ENCODE peak calls at places on chromosome 20, in five cellular contexts. Y, I, K, Q and P are unnamed samples.

GRCh38 chr20:15942130-15942529 is 631.1 kb downstream of the KIF16B start:
- DNase-seq in I (no peak), Q (peak; percentile 65), Y (no peak), K (peak; percentile 59), P (no peak)

GRCh38 chr20:54113553-54113952 is 43.2 kb upstream of the BCAS1 start:
- DNase-seq in I (no peak), K (no peak), Q (no peak), Y (no peak), P (no peak)

GRCh38 chr20:1327241-1327653 is 1.7 kb downstream of the SDCBP2 start:
- DNase-seq in I (no peak), K (peak; percentile 70), Q (peak; percentile 47), Y (no peak), P (no peak)

GRCh38 chr20:46293084-46293483 is 15.2 kb downstream of the CDH22 start:
- DNase-seq in Y (no peak), I (no peak), K (peak; percentile 47), Q (no peak), P (no peak)

GRCh38 chr20:24692429-24693190 is 223.2 kb downstream of the SYNDIG1 start:
- DNase-seq in Q (no peak), I (no peak), Y (no peak), K (no peak), P (no peak)

GRCh38 chr20:63014710-63015109 is 7.9 kb upstream of the BHLHE23 start:
- DNase-seq in I (peak; percentile 74), K (no peak), Q (no peak), Y (no peak), P (no peak)

GRCh38 chr20:46215913-46216707 is 92.2 kb downstream of the CDH22 start:
- DNase-seq in Y (no peak), Q (peak; percentile 1), I (peak; percentile 63), K (no peak), P (peak; percentile 91)

GRCh38 chr20:45579184-45579583 is at the start of gene WFDC8:
- DNase-seq in Y (no peak), Q (no peak), K (no peak), I (no peak), P (no peak)

GRCh38 chr20:17615645-17616479 is 46.0 kb downstream of the DSTN start:
- DNase-seq in Q (no peak), Y (no peak), K (no peak), I (no peak), P (no peak)

GRCh38 chr20:48606117-48606840 is 221.5 kb downstream of the PREX1 start:
- DNase-seq in Q (no peak), Y (no peak), I (no peak), K (no peak), P (no peak)

GRCh38 chr20:53786445-53787267 is 193.0 kb upstream of the ZNF217 start:
- DNase-seq in I (no peak), Q (no peak), K (peak; percentile 70), Y (no peak), P (no peak)